ENCODE peak calls at places on chromosomes 13 and 19, in seven cellular contexts. H is choroid plexus epithelial cell, F is left ventricle myocardium inferior, O is ovary, Q is foreskin fibroblast, S is fibroblast of the aortic adventitia, N is cardiac fibroblast. C is an unnamed sample.

GRCh38 chr19:7778081-7778480 is 15.0 kb downstream of the CLEC4M start:
- DNase-seq in F (no peak), N (no peak), Q (no peak), O (no peak), S (no peak), H (no peak), C (no peak)

GRCh38 chr13:95301135-95301946 is at the start of gene ABCC4:
- DNase-seq in S (peak; percentile 66), F (peak; percentile 70), O (peak; percentile 75), H (peak; percentile 59), Q (peak; percentile 93), N (peak; percentile 73), C (peak; percentile 32)

GRCh38 chr19:54207908-54208783 is 7.5 kb downstream of the RPS9 start:
- DNase-seq in H (peak; percentile 99), N (peak; percentile 100), S (peak; percentile 88), F (peak; percentile 52), Q (peak; percentile 86), O (peak; percentile 82), C (no peak)

GRCh38 chr19:53537523-53538377 is at the start of gene ZNF331:
- DNase-seq in F (peak; percentile 80), N (peak; percentile 88), S (peak; percentile 76), Q (peak; percentile 91), O (peak; percentile 88), H (peak; percentile 64), C (peak; percentile 87)

GRCh38 chr19:6743714-6744380 is 4.4 kb downstream of the TRIP10 start:
- DNase-seq in N (no peak), S (no peak), H (peak; percentile 52), O (no peak), Q (peak; percentile 52), F (no peak), C (no peak)

GRCh38 chr19:46901701-46902401 is 41.1 kb downstream of the ARHGAP35 start:
- DNase-seq in O (no peak), Q (peak; percentile 34), N (no peak), S (peak; percentile 59), H (no peak), F (no peak), C (no peak)

GRCh38 chr13:99085846-99086148 is 107.9 kb upstream of the DOCK9 start:
- DNase-seq in S (no peak), Q (no peak), H (no peak), N (no peak), O (no peak), F (no peak), C (no peak)

GRCh38 chr13:59424661-59425060 is 739.1 kb downstream of the DIAPH3 start:
- DNase-seq in N (peak; percentile 11), F (no peak), Q (peak; percentile 53), S (no peak), H (peak; percentile 71), O (no peak), C (no peak)

GRCh38 chr19:46482645-46483044 is 11.3 kb upstream of the PNMA8A start:
- DNase-seq in H (no peak), S (peak; percentile 42), Q (peak; percentile 61), O (no peak), N (peak; percentile 47), F (no peak), C (no peak)

GRCh38 chr19:35153701-35154534 is 617 bp upstream of the FXYD5 start:
- DNase-seq in S (no peak), F (no peak), O (no peak), Q (peak; percentile 72), N (peak; percentile 34), H (peak; percentile 36), C (peak; percentile 63)

GRCh38 chr13:100491164-100491847 is 97.3 kb downstream of the GGACT start:
- DNase-seq in F (peak; percentile 45), H (peak; percentile 90), Q (peak; percentile 79), N (peak; percentile 92), S (peak; percentile 89), O (peak; percentile 59), C (no peak)

DNA sequence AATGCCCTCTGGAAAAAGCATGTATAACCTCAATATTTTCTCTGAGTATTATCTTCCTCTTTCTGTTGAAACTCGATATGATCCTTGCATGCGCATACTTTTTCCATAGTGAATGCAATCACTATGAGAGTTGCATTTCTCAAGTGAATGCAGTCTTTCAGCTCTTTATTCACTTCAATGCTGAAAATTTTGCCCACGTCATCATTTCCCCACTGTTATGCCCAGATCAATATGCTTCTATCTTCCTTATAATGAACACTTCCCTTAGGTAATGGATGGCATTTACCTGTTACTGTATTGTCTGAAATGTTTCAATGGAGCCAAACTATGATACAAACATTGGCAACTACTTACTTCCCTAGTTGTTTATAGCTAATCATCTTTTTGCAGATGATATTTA is 866.6 kb upstream of the SLITRK6 start:
- DNase-seq in Q (no peak), S (no peak), O (no peak), F (no peak), H (no peak), N (no peak), C (no peak)
- TF ChIP-seq CTCF in Q (no peak), S (no peak), O (no peak), F (no peak), H (no peak), N (no peak), C (no peak)

DNA sequence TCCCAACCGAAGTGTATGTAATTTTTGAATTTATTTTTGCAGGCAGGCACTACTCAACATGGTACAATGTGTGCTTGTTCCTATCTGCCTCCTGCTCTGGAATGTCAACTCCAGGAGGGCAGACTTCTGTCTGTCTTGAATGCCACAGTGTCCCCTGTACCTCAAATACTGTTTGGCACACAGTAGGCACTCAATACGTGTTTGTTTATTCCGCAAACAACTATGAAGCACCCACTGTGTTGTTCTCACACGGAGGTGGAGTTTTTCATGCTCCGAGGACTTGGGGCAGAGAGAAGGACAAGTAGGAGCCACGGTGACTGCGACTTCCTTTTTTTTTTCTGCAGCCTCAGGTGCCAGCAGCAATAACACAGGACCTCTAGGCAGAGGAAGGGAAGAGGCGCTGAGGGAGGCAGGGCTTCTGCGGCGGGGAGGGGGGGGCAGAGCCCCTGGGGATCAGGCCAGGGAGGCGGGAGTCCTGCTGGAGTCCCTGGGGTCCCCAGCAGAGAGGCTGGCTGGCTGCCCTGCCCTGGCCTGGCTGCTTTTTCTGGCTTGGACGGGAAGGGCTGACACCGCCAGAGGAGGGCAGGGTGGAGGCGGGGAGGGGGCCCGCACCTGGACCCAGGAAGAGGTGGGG is 29.3 kb upstream of the TNFAIP8L1 start:
- DNase-seq in Q (no peak), F (peak; percentile 46), O (peak; percentile 44), H (no peak), N (no peak), S (no peak), C (no peak)
- TF ChIP-seq CTCF in Q (no peak), F (no peak), O (no peak), H (no peak), N (no peak), S (no peak), C (no peak)

DNA sequence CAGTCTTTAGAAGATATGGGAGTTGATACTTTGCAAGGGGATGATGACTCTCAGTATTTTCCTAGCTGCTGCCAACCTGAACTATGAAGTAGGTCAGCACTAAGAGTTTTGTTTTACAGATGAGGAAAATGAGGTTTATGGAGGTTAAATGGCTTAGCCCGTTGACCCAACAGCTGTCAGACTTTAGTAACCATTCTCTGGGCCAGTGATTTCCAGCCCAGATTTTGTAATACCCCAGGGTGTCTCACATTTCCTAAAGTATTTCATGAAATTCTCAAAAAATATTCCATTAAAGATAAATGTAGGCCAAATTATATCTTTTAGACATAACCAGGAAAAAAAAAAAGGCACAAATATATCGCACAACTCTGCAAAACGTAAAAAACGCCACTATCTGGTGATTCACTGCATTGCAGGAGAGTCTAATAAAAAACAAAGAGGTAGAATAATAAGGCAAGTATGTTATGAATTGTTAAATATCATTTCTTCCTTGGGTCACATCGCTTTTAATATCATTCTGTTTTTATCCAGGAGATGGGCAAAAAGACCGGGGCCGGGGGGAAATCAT is 112.5 kb downstream of the DACH1 start:
- DNase-seq in S (no peak), O (no peak), N (no peak), F (no peak), Q (no peak), H (peak; percentile 30), C (no peak)
- TF ChIP-seq CTCF in S (no peak), O (no peak), N (peak; percentile 25), F (peak; percentile 48), Q (no peak), H (peak; percentile 11), C (no peak)

GRCh38 chr19:982567-983170 is 1.5 kb upstream of the WDR18 start:
- DNase-seq in Q (peak; percentile 84), H (peak; percentile 54), S (peak; percentile 47), N (peak; percentile 56), O (peak; percentile 86), F (peak; percentile 74), C (peak; percentile 84)
- TF ChIP-seq CTCF in Q (peak; percentile 39), H (peak; percentile 48), S (peak; percentile 51), N (peak; percentile 32), O (peak; percentile 100), F (peak; percentile 96), C (peak; percentile 90)